ENCODE peak calls at places on chromosomes 3 and 15, in five cellular contexts. P is body of pancreas, K is heart left ventricle, E is fibroblast of pulmonary artery, J is NCI-H2107. M is an unnamed sample.

GRCh38 chr3:186509423-186509822 is 34.8 kb downstream of the CRYGS start:
- DNase-seq in K (no peak), P (no peak), J (peak), E (no peak), M (no peak)

GRCh38 chr15:33031324-33031736 is 163.2 kb downstream of the FMN1 start:
- DNase-seq in P (no peak), J (no peak), E (no peak), K (no peak), M (no peak)

GRCh38 chr3:99429501-99429900 is 208.9 kb upstream of the COL8A1 start:
- DNase-seq in J (no peak), E (no peak), K (no peak), P (no peak), M (no peak)

GRCh38 chr3:38580450-38581382 is 68.8 kb downstream of the SCN5A start:
- DNase-seq in J (no peak), E (no peak), K (peak), P (no peak), M (no peak)

GRCh38 chr3:150216041-150216811 is 191.9 kb upstream of the TSC22D2 start:
- DNase-seq in J (peak), K (peak), P (no peak), E (peak), M (peak)

GRCh38 chr3:68909719-68910118 is 22.6 kb downstream of the TAFA4 start:
- DNase-seq in E (no peak), P (no peak), J (no peak), K (no peak), M (no peak)

GRCh38 chr3:73709712-73710111 is 85.0 kb upstream of the PDZRN3 start:
- DNase-seq in J (no peak), E (no peak), K (no peak), P (no peak), M (no peak)

GRCh38 chr15:65423150-65423976 is 616 bp upstream of the IGDCC4 start:
- DNase-seq in J (no peak), P (no peak), K (no peak), E (no peak), M (peak)

GRCh38 chr3:182046365-182046764 is 334.6 kb downstream of the SOX2 start:
- DNase-seq in J (no peak), E (no peak), P (no peak), K (no peak), M (no peak)

GRCh38 chr3:100057716-100058575 is 56.4 kb downstream of the FILIP1L start:
- DNase-seq in P (no peak), K (no peak), E (peak), J (no peak), M (peak)

GRCh38 chr15:92069308-92070244 is 216.1 kb downstream of the SLCO3A1 start:
- DNase-seq in P (no peak), J (no peak), E (peak), K (peak), M (peak)

GRCh38 chr15:29128671-29129070 is 141.0 kb downstream of the NSMCE3 start:
- DNase-seq in E (no peak), P (no peak), J (no peak), K (no peak), M (no peak)

GRCh38 chr3:105866656-105867653 is 1.9 kb downstream of the CBLB start:
- DNase-seq in E (peak), K (peak), P (no peak), J (no peak), M (peak)

GRCh38 chr3:178003756-178004155 is 532.5 kb upstream of the KCNMB2 start:
- DNase-seq in E (peak), P (no peak), J (no peak), K (no peak), M (no peak)

GRCh38 chr3:46299608-46300460 is 54.1 kb upstream of the CCR2 start:
- DNase-seq in E (no peak), P (no peak), J (no peak), K (no peak), M (no peak)

GRCh38 chr15:31216210-31216911 is 110.3 kb upstream of the KLF13 start:
- DNase-seq in K (peak), E (peak), P (peak), J (no peak), M (peak)

GRCh38 chr3:129975332-129976090 is 991 bp downstream of the TRH start:
- DNase-seq in J (no peak), K (no peak), E (no peak), P (no peak), M (no peak)

GRCh38 chr15:62412634-62413033 is 247.5 kb upstream of the C2CD4B start:
- DNase-seq in E (no peak), P (no peak), J (no peak), K (no peak), M (no peak)

GRCh38 chr3:186869253-186870235 is 27.0 kb downstream of the ADIPOQ start:
- DNase-seq in K (no peak), J (no peak), P (no peak), E (peak), M (no peak)

GRCh38 chr15:90685688-90686434 is 31.3 kb upstream of the BLM start:
- DNase-seq in E (no peak), K (no peak), P (no peak), J (no peak), M (no peak)

GRCh38 chr3:14633819-14634424 is 17.6 kb upstream of the CCDC174 start:
- DNase-seq in P (peak), E (peak), J (no peak), K (peak), M (peak)

GRCh38 chr15:72197460-72198409 is at the start of gene GRAMD2A:
- DNase-seq in P (no peak), K (no peak), E (peak), J (no peak), M (peak)

GRCh38 chr3:99808163-99808794 is 9.4 kb upstream of the CMSS1 start:
- DNase-seq in K (peak), E (peak), P (peak), J (peak), M (peak)

GRCh38 chr3:60017631-60018030 is 967.8 kb upstream of the CFAP20DC start:
- DNase-seq in P (no peak), J (no peak), K (no peak), E (no peak), M (no peak)

GRCh38 chr15:39587910-39588530 is 7.1 kb downstream of the THBS1 start:
- DNase-seq in J (no peak), K (no peak), P (no peak), E (peak), M (peak)

GRCh38 chr3:105537371-105538075 is 170.8 kb downstream of the ALCAM start:
- DNase-seq in J (no peak), E (no peak), K (no peak), P (no peak), M (peak)

GRCh38 chr15:59298255-59298856 is 74.3 kb downstream of the MYO1E start:
- DNase-seq in J (no peak), K (no peak), P (no peak), E (no peak), M (no peak)

GRCh38 chr3:14803101-14803980 is 15.4 kb upstream of the FGD5 start:
- DNase-seq in J (no peak), P (no peak), K (no peak), E (no peak), M (no peak)

GRCh38 chr15:67833504-67834248 is 6.2 kb downstream of the RNU6-1 start:
- DNase-seq in K (no peak), P (peak), E (peak), J (no peak), M (peak)

GRCh38 chr15:28873585-28874139 is 12.1 kb upstream of the APBA2 start:
- DNase-seq in J (no peak), E (no peak), P (peak), K (no peak), M (no peak)

GRCh38 chr15:43095708-43096347 is 10.0 kb downstream of the UBR1 start:
- DNase-seq in K (no peak), P (no peak), J (no peak), E (peak), M (peak)